ENCODE peak calls at places on chromosomes 6 and 20, in nine cellular contexts. O is HCEC 1CT; P is brain microvascular endothelial cell; M is CD4-positive, CD25-positive, alpha-beta regulatory T cell; A is GM20000; Z is AG08396; R is left lung; L is stimulated activated naive B cell treated with anti-CD40 and anti-IgM and Interleukin-4, amounts not matched to agents 10 μg/mL and 1 μg/mL and 100 μg/mL, for 72 hours; U is LoVo. X is an unnamed sample.

GRCh38 chr6:39610229-39610628 is 115.0 kb downstream of the KIF6 start:
- DNase-seq in M (no peak), P (no peak), U (no peak), R (no peak), O (no peak), Z (no peak), L (no peak), A (no peak), X (no peak)

GRCh38 chr6:135851442-135852271 is at the start of gene PDE7B:
- DNase-seq in U (peak), A (peak), R (peak), O (peak), P (peak), L (peak), Z (peak), M (peak), X (peak)

GRCh38 chr6:135251416-135251815 is 70.3 kb downstream of the MYB start:
- DNase-seq in U (no peak), Z (no peak), O (no peak), A (no peak), L (no peak), P (no peak), M (no peak), R (no peak), X (no peak)

GRCh38 chr6:35181933-35182612 is 31.7 kb upstream of the SCUBE3 start:
- DNase-seq in R (peak), A (peak), U (peak), L (no peak), P (peak), Z (peak), M (no peak), O (peak), X (no peak)

GRCh38 chr6:63502165-63502564 is 70.1 kb upstream of the LOC128125822 start:
- DNase-seq in A (no peak), U (peak), M (no peak), O (no peak), Z (no peak), L (no peak), R (no peak), P (no peak), X (no peak)

GRCh38 chr6:62035952-62036351 is 250.1 kb downstream of the KHDRBS2 start:
- DNase-seq in R (no peak), A (no peak), L (no peak), U (no peak), P (no peak), O (no peak), M (no peak), Z (no peak), X (no peak)

GRCh38 chr6:42974919-42975505 is 4.0 kb downstream of the PEX6 start:
- DNase-seq in U (no peak), Z (no peak), L (no peak), R (no peak), M (no peak), P (no peak), A (no peak), O (no peak), X (no peak)

GRCh38 chr20:20939006-20939405 is 167.2 kb downstream of the LINC00237 start:
- DNase-seq in U (no peak), Z (no peak), M (no peak), A (no peak), L (no peak), R (no peak), O (no peak), P (no peak), X (no peak)

GRCh38 chr6:37630281-37630799 is 67.3 kb downstream of the MDGA1 start:
- DNase-seq in R (no peak), A (no peak), O (peak), Z (peak), U (peak), L (no peak), P (peak), M (no peak), X (no peak)

GRCh38 chr20:21027569-21027968 is 78.6 kb downstream of the LINC00237 start:
- DNase-seq in A (no peak), R (no peak), O (no peak), M (no peak), P (no peak), U (peak), L (no peak), Z (no peak), X (no peak)

GRCh38 chr20:23143098-23143497 is 57.0 kb upstream of the CD93 start:
- DNase-seq in R (no peak), L (no peak), M (peak), U (peak), Z (peak), P (peak), O (peak), A (no peak), X (no peak)

GRCh38 chr6:163490826-163491577 is 76.5 kb downstream of the QKI start:
- DNase-seq in Z (peak), U (peak), O (peak), R (no peak), M (peak), P (peak), A (no peak), L (no peak), X (no peak)

GRCh38 chr6:33277663-33278391 is 904 bp downstream of the B3GALT4 start:
- DNase-seq in P (no peak), R (no peak), Z (no peak), M (peak), A (peak), L (peak), O (no peak), U (no peak), X (peak)

GRCh38 chr6:109087661-109088264 is 6.9 kb downstream of the SESN1 start:
- DNase-seq in L (no peak), O (no peak), P (no peak), M (no peak), U (no peak), A (no peak), Z (no peak), R (no peak), X (no peak)

GRCh38 chr6:155495011-155495768 is 39.6 kb upstream of the NOX3 start:
- DNase-seq in R (no peak), Z (peak), U (no peak), O (peak), M (no peak), A (no peak), P (peak), L (no peak), X (no peak)

GRCh38 chr6:35354361-35355135 is 12.2 kb downstream of the PPARD start:
- DNase-seq in R (no peak), Z (no peak), L (no peak), P (peak), A (no peak), U (no peak), O (peak), M (no peak), X (no peak)

GRCh38 chr6:147161974-147162495 is 42.2 kb upstream of the STXBP5 start:
- DNase-seq in R (no peak), L (no peak), U (peak), Z (no peak), O (peak), P (peak), A (no peak), M (no peak), X (no peak)

GRCh38 chr6:152954443-152954842 is 28.4 kb downstream of the FBXO5 start:
- DNase-seq in A (peak), O (no peak), R (no peak), Z (no peak), U (no peak), P (no peak), L (no peak), M (no peak), X (no peak)

GRCh38 chr6:72580281-72580940 is 41.5 kb upstream of the KCNQ5 start:
- DNase-seq in A (peak), U (no peak), M (peak), P (peak), Z (peak), L (no peak), R (no peak), O (peak), X (peak)

GRCh38 chr6:41741625-41742490 is 5.3 kb downstream of the PGC start:
- DNase-seq in Z (no peak), R (no peak), O (no peak), A (no peak), L (no peak), M (no peak), P (no peak), U (peak), X (no peak)

GRCh38 chr6:85669735-85670194 is 27.1 kb upstream of the SYNCRIP start:
- DNase-seq in U (no peak), P (peak), A (peak), L (peak), O (peak), M (peak), R (no peak), Z (no peak), X (peak)

X was measured in germinal center.